ENCODE peak calls at places on chromosome 13, in nine cellular contexts. X is H1, R is sigmoid colon, Y is SK-N-SH, K is transverse colon, D is GM12878, A is suprapubic skin, H is stomach, V is HepG2. W is an unnamed sample.

GRCh38 chr13:45156565-45157361 is 36.5 kb downstream of the GTF2F2 start:
- DNase-seq in K (no peak), V (no peak), H (no peak), R (no peak), A (no peak), D (no peak), X (no peak), Y (no peak), W (no peak)

GRCh38 chr13:44049546-44049945 is 169.8 kb downstream of the LACC1 start:
- DNase-seq in V (no peak), A (no peak), K (no peak), H (no peak), X (no peak), Y (no peak), R (no peak), D (no peak), W (no peak)

GRCh38 chr13:80454245-80454644 is 113.3 kb upstream of the SPRY2 start:
- DNase-seq in R (no peak), H (no peak), D (peak; percentile 34), X (no peak), A (no peak), Y (no peak), V (no peak), K (no peak), W (no peak)

GRCh38 chr13:74306496-74306895 is 172.3 kb upstream of the KLF12 start:
- DNase-seq in X (no peak), D (no peak), H (no peak), K (no peak), A (no peak), R (no peak), Y (peak; percentile 20), V (no peak), W (no peak)

GRCh38 chr13:49044008-49044407 is 68.3 kb downstream of the FNDC3A start:
- DNase-seq in A (no peak), D (no peak), R (no peak), X (no peak), H (no peak), K (no peak), V (no peak), Y (no peak), W (no peak)

GRCh38 chr13:31242342-31242741 is 42.6 kb downstream of the B3GLCT start:
- DNase-seq in A (no peak), V (no peak), D (no peak), K (no peak), Y (no peak), R (no peak), H (no peak), X (no peak), W (no peak)

GRCh38 chr13:94251801-94252200 is 227.7 kb downstream of the DCT start:
- DNase-seq in X (no peak), V (no peak), R (no peak), H (no peak), K (no peak), A (no peak), Y (no peak), D (no peak), W (no peak)

GRCh38 chr13:20525601-20526544 is at the start of gene CRYL1:
- DNase-seq in R (peak; percentile 88), X (peak; percentile 56), A (peak; percentile 80), K (peak; percentile 85), V (peak; percentile 31), D (peak; percentile 40), H (peak; percentile 82), Y (peak; percentile 87), W (peak; percentile 88)

GRCh38 chr13:86986448-86986847 is 684.7 kb upstream of the SLITRK5 start:
- DNase-seq in X (no peak), A (no peak), Y (no peak), V (peak; percentile 52), D (no peak), H (no peak), R (no peak), K (no peak), W (no peak)

GRCh38 chr13:43129021-43129420 is 105.6 kb downstream of the DNAJC15 start:
- DNase-seq in R (no peak), D (no peak), Y (no peak), H (no peak), X (no peak), V (no peak), K (no peak), A (no peak), W (no peak)

GRCh38 chr13:43567608-43568007 is 219.2 kb downstream of the ENOX1 start:
- DNase-seq in V (no peak), R (no peak), X (no peak), Y (no peak), H (no peak), D (no peak), A (no peak), K (no peak), W (no peak)

GRCh38 chr13:42275506-42275905 is 3.6 kb downstream of the AKAP11 start:
- DNase-seq in X (no peak), V (no peak), A (no peak), R (no peak), Y (no peak), K (no peak), D (no peak), H (no peak), W (no peak)

GRCh38 chr13:41708648-41709175 is 251.4 kb downstream of the RGCC start:
- DNase-seq in Y (no peak), R (peak; percentile 55), A (peak; percentile 59), V (no peak), K (no peak), H (no peak), D (no peak), X (no peak), W (peak; percentile 24)

GRCh38 chr13:26300140-26300539 is 46.2 kb downstream of the CDK8 start:
- DNase-seq in V (no peak), X (no peak), Y (no peak), R (no peak), A (no peak), H (no peak), D (no peak), K (no peak), W (no peak)

GRCh38 chr13:64849174-64849573 is 2381.0 kb downstream of the PCDH9 start:
- DNase-seq in Y (no peak), V (no peak), A (no peak), K (no peak), R (no peak), H (no peak), D (no peak), X (no peak), W (no peak)

GRCh38 chr13:45537506-45537905 is 72.8 kb downstream of the COG3 start:
- DNase-seq in K (no peak), Y (no peak), R (no peak), A (no peak), H (no peak), X (no peak), V (no peak), D (no peak), W (no peak)

GRCh38 chr13:99303863-99304521 is 3.2 kb downstream of the GPR183 start:
- DNase-seq in Y (no peak), H (no peak), K (peak; percentile 34), A (no peak), V (no peak), X (no peak), D (no peak), R (no peak), W (peak; percentile 44)

DNA sequence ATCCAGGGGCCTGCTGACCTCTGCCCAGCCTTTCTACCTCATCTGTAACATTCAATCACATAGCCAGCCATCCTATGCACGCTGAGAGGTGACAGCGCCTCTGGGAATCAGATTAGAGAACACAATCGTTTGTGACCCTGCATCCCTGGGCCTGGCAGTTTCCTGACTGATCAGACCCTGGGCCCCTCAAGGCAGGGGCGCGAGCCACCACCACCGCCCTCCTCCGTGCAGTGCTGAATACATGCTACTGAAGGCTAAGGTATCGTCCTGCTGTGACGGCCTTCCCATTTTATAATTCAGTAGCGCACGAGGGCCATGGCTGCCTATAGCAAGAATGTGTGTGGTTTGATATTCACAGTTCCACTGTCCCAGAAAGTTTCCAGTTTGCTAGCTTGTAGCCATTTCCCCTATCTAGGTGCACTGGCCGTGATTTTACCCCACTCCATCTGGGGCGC is 1.2 kb downstream of the TMTC4 start:
- DNase-seq in D (no peak), X (peak; percentile 54), Y (peak; percentile 62), K (no peak), R (no peak), H (no peak), A (no peak), V (no peak), W (no peak)
- TF ChIP-seq EP300 in D (no peak), X (no peak), Y (no peak), K (no peak), R (no peak), H (no peak), A (no peak), V (no peak), W (no peak)

DNA sequence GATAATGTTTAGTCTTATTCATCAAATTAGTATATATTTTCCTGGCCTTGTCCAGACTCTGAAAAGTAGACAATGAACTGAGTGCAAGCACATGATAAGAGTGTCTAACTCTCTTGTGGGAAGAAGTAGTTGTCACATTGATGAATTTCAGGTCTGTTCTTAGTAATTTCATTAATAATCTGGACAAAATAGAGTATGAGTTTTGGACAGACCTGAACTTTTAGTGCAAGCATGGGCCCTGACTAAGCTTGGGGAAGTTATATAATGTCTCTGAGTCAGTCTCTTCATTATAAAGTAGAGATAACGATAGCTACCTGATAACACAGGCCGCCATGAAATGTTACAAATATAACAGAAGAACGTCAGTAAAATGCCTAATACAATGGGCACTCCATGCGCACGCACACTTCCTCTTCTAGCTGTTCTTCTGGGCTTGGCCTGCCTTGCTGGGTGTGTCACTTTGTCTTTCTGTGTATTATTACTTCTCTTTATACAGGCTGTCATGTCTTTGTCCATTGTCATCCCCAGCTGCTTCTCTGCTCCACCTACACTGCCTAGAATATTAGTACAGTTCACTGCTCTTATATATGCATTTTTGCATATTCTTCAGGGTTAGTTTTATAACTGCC is 129.1 kb upstream of the HTR2A start:
- DNase-seq in A (no peak), V (no peak), H (no peak), D (no peak), R (no peak), K (no peak), Y (no peak), X (no peak), W (no peak)
- H3K4me1 ChIP-seq in A (no peaks in the 10 kb centered on the region), V (no peaks in the 10 kb centered on the region), H (no peaks in the 10 kb centered on the region), D (no peaks in the 10 kb centered on the region), R (no peaks in the 10 kb centered on the region), K (no peaks in the 10 kb centered on the region), Y (no peaks in the 10 kb centered on the region), X (no peaks in the 10 kb centered on the region), W (no peaks in the 10 kb centered on the region)

GRCh38 chr13:77489566-77490337 is 45.8 kb upstream of the SCEL start:
- DNase-seq in Y (no peak), R (no peak), K (no peak), A (no peak), D (no peak), H (no peak), X (no peak), V (no peak), W (no peak)

GRCh38 chr13:77494226-77494625 is 41.3 kb upstream of the SCEL start:
- DNase-seq in V (no peak), D (no peak), H (no peak), R (no peak), Y (no peak), A (no peak), X (no peak), K (no peak), W (no peak)

GRCh38 chr13:77492982-77493381 is 42.5 kb upstream of the SCEL start:
- DNase-seq in D (no peak), A (no peak), X (no peak), R (no peak), H (no peak), K (no peak), Y (peak; percentile 26), V (peak; percentile 4), W (no peak)
- TF ChIP-seq POLR2AphosphoS5 in D (no peak), A (no peak), X (no peak), R (no peak), H (no peak), K (no peak), Y (no peak), V (no peak), W (no peak)

GRCh38 chr13:71606818-71607217 is 260.2 kb downstream of the DACH1 start:
- DNase-seq in R (no peak), A (no peak), V (no peak), K (no peak), H (no peak), D (no peak), X (no peak), Y (no peak), W (no peak)
- TF ChIP-seq EP300 in R (no peak), A (no peak), V (no peak), K (no peak), H (no peak), D (no peak), X (no peak), Y (no peak), W (no peak)